ENCODE peak calls at places on chromosome 2, in five cellular contexts. One of them, this sample, is unnamed. For H3K9me3 and H3K27me3, the result is how much of the 10 kb centered on the place peaks cover.

GRCh38 chr2:161384864-161385263 is 31.2 kb upstream of the TBR1 start:
- DNase-seq in mammary epithelial cell: no peak
- DNase-seq in GM23248: no peak
- DNase-seq in cardiac muscle cell: no peak
- DNase-seq in tibial nerve: no peak
- DNase-seq in this sample: no peak

GRCh38 chr2:204260162-204260877 is 285.0 kb upstream of the PARD3B start:
- DNase-seq in cardiac muscle cell: peak
- DNase-seq in GM23248: peak
- DNase-seq in mammary epithelial cell: peak
- DNase-seq in tibial nerve: peak
- DNase-seq in this sample: peak

GRCh38 chr2:10007440-10007839 is 35.9 kb upstream of the KLF11 start:
- DNase-seq in GM23248: peak
- DNase-seq in tibial nerve: no peak
- DNase-seq in cardiac muscle cell: no peak
- DNase-seq in mammary epithelial cell: no peak
- DNase-seq in this sample: no peak

GRCh38 chr2:219831957-219832356 is 204.5 kb downstream of the SLC4A3 start:
- DNase-seq in mammary epithelial cell: no peak
- DNase-seq in cardiac muscle cell: no peak
- DNase-seq in tibial nerve: no peak
- DNase-seq in GM23248: no peak
- DNase-seq in this sample: no peak

GRCh38 chr2:130915595-130916437 is 79.1 kb downstream of the ARHGEF4 start:
- DNase-seq in mammary epithelial cell: no peak
- DNase-seq in GM23248: no peak
- DNase-seq in cardiac muscle cell: no peak
- DNase-seq in tibial nerve: no peak
- DNase-seq in this sample: no peak

GRCh38 chr2:239920616-239921365 is 104.4 kb downstream of the NDUFA10 start:
- DNase-seq in GM23248: no peak
- DNase-seq in tibial nerve: no peak
- DNase-seq in mammary epithelial cell: no peak
- DNase-seq in cardiac muscle cell: no peak
- DNase-seq in this sample: no peak

GRCh38 chr2:54402350-54402749 is 53.8 kb upstream of the SPTBN1 start:
- DNase-seq in tibial nerve: peak
- DNase-seq in mammary epithelial cell: no peak
- DNase-seq in GM23248: peak
- DNase-seq in cardiac muscle cell: peak
- DNase-seq in this sample: peak

GRCh38 chr2:120620025-120620793 is 115.5 kb upstream of the GLI2 start:
- DNase-seq in mammary epithelial cell: peak
- DNase-seq in GM23248: peak
- DNase-seq in cardiac muscle cell: peak
- DNase-seq in tibial nerve: no peak
- DNase-seq in this sample: peak

GRCh38 chr2:17960925-17961324 is 82.5 kb downstream of the KCNS3 start:
- DNase-seq in cardiac muscle cell: no peak
- DNase-seq in mammary epithelial cell: no peak
- DNase-seq in GM23248: no peak
- DNase-seq in tibial nerve: no peak
- DNase-seq in this sample: no peak

GRCh38 chr2:128280901-128281321 is 37.8 kb downstream of the HS6ST1 start:
- DNase-seq in tibial nerve: no peak
- DNase-seq in GM23248: no peak
- DNase-seq in cardiac muscle cell: no peak
- DNase-seq in mammary epithelial cell: no peak
- DNase-seq in this sample: peak

GRCh38 chr2:16525265-16525887 is 140.3 kb downstream of the CYRIA start:
- DNase-seq in tibial nerve: no peak
- DNase-seq in cardiac muscle cell: peak
- DNase-seq in mammary epithelial cell: peak
- DNase-seq in GM23248: no peak
- DNase-seq in this sample: no peak

GRCh38 chr2:208501217-208501616 is 94.6 kb downstream of the PTH2R start:
- DNase-seq in cardiac muscle cell: no peak
- DNase-seq in GM23248: no peak
- DNase-seq in mammary epithelial cell: no peak
- DNase-seq in tibial nerve: no peak
- DNase-seq in this sample: peak

GRCh38 chr2:149021271-149021719 is 17.2 kb upstream of the LYPD6B start:
- DNase-seq in tibial nerve: no peak
- DNase-seq in cardiac muscle cell: no peak
- DNase-seq in mammary epithelial cell: no peak
- DNase-seq in GM23248: no peak
- DNase-seq in this sample: no peak

GRCh38 chr2:205975082-205975949 is 110.7 kb downstream of the INO80D start:
- DNase-seq in cardiac muscle cell: peak
- DNase-seq in tibial nerve: no peak
- DNase-seq in GM23248: no peak
- DNase-seq in mammary epithelial cell: no peak
- DNase-seq in this sample: no peak

GRCh38 chr2:151849413-151850010 is 21.3 kb upstream of the ARL5A start:
- DNase-seq in mammary epithelial cell: no peak
- DNase-seq in GM23248: no peak
- DNase-seq in cardiac muscle cell: no peak
- DNase-seq in tibial nerve: no peak
- DNase-seq in this sample: no peak

GRCh38 chr2:109131777-109132176 is 2.8 kb downstream of the SH3RF3 start:
- DNase-seq in cardiac muscle cell: peak
- DNase-seq in mammary epithelial cell: no peak
- DNase-seq in GM23248: no peak
- DNase-seq in tibial nerve: no peak
- DNase-seq in this sample: no peak

DNA sequence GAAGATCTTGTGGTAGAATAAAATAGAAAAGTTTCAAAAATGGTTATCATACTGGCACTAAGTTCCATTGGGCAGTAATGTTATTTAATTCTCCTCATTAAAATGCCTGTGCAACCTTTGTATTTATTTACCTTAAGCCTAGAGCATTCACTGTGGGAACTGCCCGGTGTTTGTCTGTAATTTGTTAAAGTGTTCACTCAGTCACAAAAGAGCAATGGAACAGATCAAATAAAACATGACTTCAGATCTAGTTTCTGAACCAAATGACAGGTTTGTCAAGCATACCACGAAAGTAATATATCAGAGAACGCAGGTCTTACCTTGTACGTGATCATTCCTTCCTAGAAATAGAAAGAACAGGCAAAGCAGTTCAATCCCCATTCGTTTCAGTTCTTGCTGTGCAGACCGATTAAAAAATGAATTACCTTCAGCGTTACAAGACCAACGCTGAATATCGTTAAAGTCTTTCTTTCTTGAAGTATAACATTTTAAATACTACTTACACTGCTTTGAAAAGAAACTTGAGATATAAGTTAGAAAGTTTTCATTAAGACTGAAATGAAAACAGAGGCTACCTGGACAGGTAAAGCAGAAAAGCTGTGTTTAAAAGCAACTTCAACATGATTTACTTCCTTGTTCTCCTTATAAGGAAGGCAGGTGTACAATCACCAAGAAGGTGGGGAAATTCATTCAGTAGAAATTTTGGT is at the start of gene ITGB6:
- DNase-seq in GM23248: no peak
- DNase-seq in tibial nerve: no peak
- DNase-seq in mammary epithelial cell: peak
- DNase-seq in cardiac muscle cell: no peak
- DNase-seq in this sample: no peak
- H3K4me3 ChIP-seq in GM23248: no peak
- H3K4me3 ChIP-seq in tibial nerve: no peak
- H3K4me3 ChIP-seq in mammary epithelial cell: peak
- H3K4me3 ChIP-seq in cardiac muscle cell: no peak
- H3K4me3 ChIP-seq in this sample: no peak

GRCh38 chr2:95220449-95220848 is 13.1 kb downstream of the ZNF892 start:
- DNase-seq in tibial nerve: no peak
- DNase-seq in cardiac muscle cell: no peak
- DNase-seq in GM23248: no peak
- DNase-seq in mammary epithelial cell: no peak
- DNase-seq in this sample: no peak

DNA sequence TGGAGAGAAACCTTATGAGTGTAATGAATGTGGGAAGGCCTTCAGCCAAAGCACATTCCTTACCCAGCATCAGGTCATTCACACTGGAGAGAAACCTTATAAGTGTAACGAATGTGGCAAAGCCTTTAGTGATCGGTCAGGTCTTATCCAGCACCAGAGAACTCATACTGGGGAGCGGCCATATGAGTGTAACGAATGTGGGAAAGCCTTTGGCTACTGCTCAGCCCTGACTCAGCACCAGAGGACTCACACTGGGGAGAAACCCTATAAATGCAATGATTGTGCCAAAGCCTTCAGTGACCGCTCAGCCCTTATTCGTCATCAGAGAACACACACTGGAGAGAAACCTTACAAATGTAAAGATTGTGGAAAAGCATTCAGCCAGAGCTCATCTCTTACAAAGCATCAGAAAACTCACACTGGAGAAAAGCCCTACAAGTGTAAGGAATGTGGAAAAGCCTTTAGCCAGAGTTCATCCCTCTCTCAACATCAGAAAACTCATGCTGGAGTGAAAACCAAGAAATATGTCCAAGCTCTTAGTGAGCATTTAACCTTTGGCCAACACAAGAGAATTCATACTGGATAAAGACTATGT is 7.8 kb downstream of the ZNF892 start:
- DNase-seq in cardiac muscle cell: peak
- DNase-seq in mammary epithelial cell: no peak
- DNase-seq in tibial nerve: no peak
- DNase-seq in GM23248: peak
- DNase-seq in this sample: no peak
- H3K9me3 ChIP-seq in cardiac muscle cell: under half
- H3K9me3 ChIP-seq in mammary epithelial cell: half or more
- H3K9me3 ChIP-seq in tibial nerve: under half
- H3K9me3 ChIP-seq in GM23248: under half
- H3K9me3 ChIP-seq in this sample: half or more

DNA sequence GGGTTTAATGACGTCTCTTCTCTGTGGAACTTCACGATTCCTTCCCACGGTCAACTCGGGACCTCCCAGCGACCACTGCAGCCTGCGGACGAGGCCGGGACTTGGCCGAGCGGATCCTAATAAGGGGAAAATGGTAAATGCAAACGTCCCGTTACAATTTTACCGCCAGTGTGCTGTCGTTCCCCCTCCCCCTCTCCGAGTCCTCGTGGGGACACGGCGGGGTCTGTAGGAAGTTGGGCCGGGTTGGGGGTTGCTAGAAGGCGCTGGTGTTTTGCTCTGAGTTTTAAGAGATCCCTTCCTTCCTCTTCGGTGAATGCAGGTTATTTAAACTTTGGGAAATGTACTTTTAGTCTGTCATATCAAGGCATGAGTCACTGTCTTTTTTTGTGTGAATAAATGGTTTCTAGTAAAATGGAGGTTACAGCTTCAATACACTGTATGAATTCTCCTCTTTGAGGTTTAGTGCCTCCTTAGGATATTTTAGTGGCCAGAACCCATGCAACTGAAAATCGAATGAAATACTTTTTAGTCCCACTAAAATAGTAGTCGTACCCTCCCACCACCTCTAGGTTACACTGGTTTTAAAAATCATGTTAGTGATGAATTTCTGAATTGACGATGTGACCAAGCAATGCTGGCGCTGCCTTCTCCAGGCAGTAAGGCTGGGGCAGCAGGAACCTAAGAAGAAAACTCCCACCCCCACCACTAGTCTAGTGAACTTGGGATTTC is 2.3 kb downstream of the HOXD11 start:
- DNase-seq in cardiac muscle cell: no peak
- DNase-seq in mammary epithelial cell: no peak
- DNase-seq in GM23248: peak
- DNase-seq in tibial nerve: no peak
- DNase-seq in this sample: no peak
- H3K27me3 ChIP-seq in cardiac muscle cell: half or more
- H3K27me3 ChIP-seq in mammary epithelial cell: half or more
- H3K27me3 ChIP-seq in GM23248: under half
- H3K27me3 ChIP-seq in tibial nerve: half or more
- H3K27me3 ChIP-seq in this sample: under half

GRCh38 chr2:47520825-47521665 is 118.1 kb downstream of the MSH2 start:
- DNase-seq in GM23248: peak
- DNase-seq in tibial nerve: no peak
- DNase-seq in mammary epithelial cell: peak
- DNase-seq in cardiac muscle cell: peak
- DNase-seq in this sample: peak

GRCh38 chr2:47520302-47520630 is 117.3 kb downstream of the MSH2 start:
- DNase-seq in mammary epithelial cell: no peak
- DNase-seq in tibial nerve: no peak
- DNase-seq in cardiac muscle cell: no peak
- DNase-seq in GM23248: no peak
- DNase-seq in this sample: no peak

GRCh38 chr2:47518497-47519146 is 115.7 kb downstream of the MSH2 start:
- DNase-seq in cardiac muscle cell: no peak
- DNase-seq in tibial nerve: no peak
- DNase-seq in mammary epithelial cell: no peak
- DNase-seq in GM23248: no peak
- DNase-seq in this sample: no peak

GRCh38 chr2:47519604-47520301 is 116.8 kb downstream of the MSH2 start:
- DNase-seq in tibial nerve: no peak
- DNase-seq in mammary epithelial cell: no peak
- DNase-seq in GM23248: no peak
- DNase-seq in cardiac muscle cell: no peak
- DNase-seq in this sample: no peak

DNA sequence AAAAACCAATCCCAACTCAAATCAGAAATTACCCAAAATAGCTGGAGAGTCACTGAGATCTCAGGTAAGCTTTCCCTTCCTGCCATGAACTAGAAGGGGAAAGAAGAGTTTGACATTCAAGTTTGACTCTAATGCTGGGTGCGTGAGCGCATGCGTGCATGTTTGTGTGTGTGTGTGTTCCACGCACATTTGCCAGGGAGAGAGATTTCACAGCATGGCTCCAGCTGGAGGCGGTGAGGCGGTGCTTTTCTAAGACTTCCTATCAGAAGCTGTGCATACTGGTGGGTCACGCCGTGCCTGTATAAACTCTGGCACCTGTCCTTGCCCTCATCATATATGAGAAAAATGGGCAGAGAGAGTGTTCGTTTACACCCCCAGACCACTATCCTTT is 116.2 kb downstream of the MSH2 start:
- DNase-seq in mammary epithelial cell: no peak
- DNase-seq in GM23248: no peak
- DNase-seq in cardiac muscle cell: no peak
- DNase-seq in tibial nerve: no peak
- DNase-seq in this sample: no peak
- H3K4me3 ChIP-seq in mammary epithelial cell: no peak
- H3K4me3 ChIP-seq in GM23248: no peak
- H3K4me3 ChIP-seq in cardiac muscle cell: no peak
- H3K4me3 ChIP-seq in tibial nerve: no peak
- H3K4me3 ChIP-seq in this sample: no peak

GRCh38 chr2:52629944-52630343 is 1137.7 kb upstream of the CHAC2 start:
- DNase-seq in mammary epithelial cell: no peak
- DNase-seq in tibial nerve: no peak
- DNase-seq in GM23248: no peak
- DNase-seq in cardiac muscle cell: no peak
- DNase-seq in this sample: no peak
- H3K9me3 ChIP-seq in mammary epithelial cell: under half
- H3K9me3 ChIP-seq in tibial nerve: under half
- H3K9me3 ChIP-seq in GM23248: under half
- H3K9me3 ChIP-seq in cardiac muscle cell: under half
- H3K9me3 ChIP-seq in this sample: under half

GRCh38 chr2:26617259-26618083 is 23.7 kb downstream of the CIB4 start:
- DNase-seq in cardiac muscle cell: no peak
- DNase-seq in tibial nerve: no peak
- DNase-seq in GM23248: no peak
- DNase-seq in mammary epithelial cell: no peak
- DNase-seq in this sample: no peak
- H3K27me3 ChIP-seq in cardiac muscle cell: under half
- H3K27me3 ChIP-seq in tibial nerve: under half
- H3K27me3 ChIP-seq in GM23248: half or more
- H3K27me3 ChIP-seq in mammary epithelial cell: under half
- H3K27me3 ChIP-seq in this sample: under half